ENCODE peak calls at places on chromosomes 5 and 9, in eight cellular contexts. E is NB4, X is IMR-90, B is fibroblast of the aortic adventitia, N is psoas muscle, P is neural crest cell, Z is AG09319, S is fibroblast of mammary gland. Y is an unnamed sample.

GRCh38 chr9:114076237-114077161 is 1.6 kb downstream of the AMBP start:
- DNase-seq in E (no peak), X (no peak), B (no peak), N (no peak), P (no peak), Z (no peak), S (no peak), Y (no peak)

GRCh38 chr5:150633424-150633823 is 7.0 kb upstream of the SYNPO start:
- DNase-seq in E (no peak), X (no peak), B (no peak), N (peak), P (no peak), Z (no peak), S (no peak), Y (no peak)

GRCh38 chr5:31741496-31741895 is 102.6 kb downstream of the PDZD2 start:
- DNase-seq in E (no peak), X (no peak), B (no peak), N (peak), P (no peak), Z (no peak), S (no peak), Y (no peak)

GRCh38 chr5:173486355-173486754 is 130.1 kb downstream of the BOD1 start:
- DNase-seq in E (no peak), X (no peak), B (no peak), N (no peak), P (no peak), Z (no peak), S (no peak), Y (no peak)

GRCh38 chr5:40027395-40027794 is 602.6 kb upstream of the DAB2 start:
- DNase-seq in E (no peak), X (no peak), B (no peak), N (no peak), P (no peak), Z (no peak), S (no peak), Y (no peak)

GRCh38 chr5:157549283-157549629 is 26.3 kb downstream of the ADAM19 start:
- DNase-seq in E (no peak), X (peak), B (peak), N (no peak), P (no peak), Z (no peak), S (no peak), Y (peak)

GRCh38 chr9:100437860-100438805 is 11.2 kb downstream of the MSANTD3 start:
- DNase-seq in E (peak), X (peak), B (peak), N (peak), P (peak), Z (no peak), S (peak), Y (peak)

GRCh38 chr5:159515909-159516415 is 185.7 kb upstream of the IL12B start:
- DNase-seq in E (peak), X (peak), B (peak), N (peak), P (peak), Z (no peak), S (peak), Y (no peak)

GRCh38 chr5:177402271-177403043 is 2.0 kb upstream of the PFN3 start:
- DNase-seq in E (peak), X (peak), B (peak), N (no peak), P (peak), Z (no peak), S (peak), Y (peak)

GRCh38 chr9:130897105-130897751 is 616 bp upstream of the QRFP start:
- DNase-seq in E (no peak), X (no peak), B (no peak), N (no peak), P (no peak), Z (no peak), S (no peak), Y (no peak)

GRCh38 chr9:119349548-119349947 is 19.7 kb downstream of the BRINP1 start:
- DNase-seq in E (no peak), X (no peak), B (no peak), N (no peak), P (peak), Z (no peak), S (no peak), Y (no peak)

GRCh38 chr5:126106032-126106431 is 317.2 kb upstream of the GRAMD2B start:
- DNase-seq in E (no peak), X (no peak), B (peak), N (no peak), P (no peak), Z (no peak), S (peak), Y (no peak)

GRCh38 chr5:65128226-65128625 is 353.5 kb downstream of the ADAMTS6 start:
- DNase-seq in E (no peak), X (peak), B (no peak), N (no peak), P (no peak), Z (no peak), S (no peak), Y (no peak)

GRCh38 chr5:104241051-104241450 is 678.5 kb upstream of the NUDT12 start:
- DNase-seq in E (no peak), X (no peak), B (no peak), N (no peak), P (no peak), Z (no peak), S (no peak), Y (no peak)

GRCh38 chr5:170221319-170221718 is 11.5 kb upstream of the C5orf58 start:
- DNase-seq in E (peak), X (peak), B (no peak), N (no peak), P (no peak), Z (no peak), S (peak), Y (no peak)

GRCh38 chr9:105697871-105698270 is 3.5 kb downstream of the TMEM38B start:
- DNase-seq in E (no peak), X (peak), B (no peak), N (no peak), P (no peak), Z (no peak), S (no peak), Y (no peak)

GRCh38 chr9:34380034-34380510 is 3.4 kb upstream of the MYORG start:
- DNase-seq in E (peak), X (no peak), B (no peak), N (no peak), P (no peak), Z (no peak), S (no peak), Y (no peak)

GRCh38 chr9:70170151-70170795 is 88.5 kb upstream of the SMC5 start:
- DNase-seq in E (no peak), X (no peak), B (no peak), N (no peak), P (no peak), Z (no peak), S (no peak), Y (no peak)

GRCh38 chr9:76756273-76756650 is 8.0 kb upstream of the PCA3 start:
- DNase-seq in E (peak), X (peak), B (peak), N (peak), P (peak), Z (no peak), S (peak), Y (peak)

GRCh38 chr5:160198886-160199409 is 30.4 kb upstream of the FABP6 start:
- DNase-seq in E (no peak), X (no peak), B (no peak), N (no peak), P (peak), Z (no peak), S (no peak), Y (no peak)

GRCh38 chr9:134843740-134844139 is 36.9 kb upstream of the FCN2 start:
- DNase-seq in E (no peak), X (no peak), B (no peak), N (no peak), P (no peak), Z (no peak), S (no peak), Y (no peak)

GRCh38 chr5:163489055-163489744 is 16.2 kb upstream of the MAT2B start:
- DNase-seq in E (peak), X (peak), B (peak), N (no peak), P (no peak), Z (no peak), S (peak), Y (peak)

GRCh38 chr5:65482727-65483473 is 1.2 kb upstream of the ADAMTS6 start:
- DNase-seq in E (peak), X (peak), B (peak), N (no peak), P (no peak), Z (peak), S (peak), Y (peak)

GRCh38 chr9:129111762-129112151 is 542 bp downstream of the PTPA start:
- DNase-seq in E (peak), X (peak), B (peak), N (peak), P (no peak), Z (no peak), S (peak), Y (peak)

GRCh38 chr9:132769895-132770774 is 99.9 kb downstream of the GTF3C4 start:
- DNase-seq in E (peak), X (peak), B (peak), N (peak), P (peak), Z (no peak), S (peak), Y (no peak)

GRCh38 chr9:118630931-118631595 is 738.2 kb downstream of the BRINP1 start:
- DNase-seq in E (no peak), X (no peak), B (no peak), N (no peak), P (no peak), Z (no peak), S (peak), Y (no peak)

GRCh38 chr5:2660305-2660704 is 91.2 kb downstream of the IRX2 start:
- DNase-seq in E (no peak), X (no peak), B (no peak), N (no peak), P (no peak), Z (no peak), S (no peak), Y (no peak)

GRCh38 chr5:10454591-10455272 is 13.1 kb downstream of the ROPN1L start:
- DNase-seq in E (no peak), X (peak), B (peak), N (no peak), P (no peak), Z (no peak), S (peak), Y (peak)

GRCh38 chr5:154312571-154312970 is 122.0 kb downstream of the GALNT10 start:
- DNase-seq in E (no peak), X (peak), B (peak), N (no peak), P (no peak), Z (no peak), S (no peak), Y (no peak)

GRCh38 chr5:140262839-140263238 is 40.1 kb downstream of the PFDN1 start:
- DNase-seq in E (no peak), X (no peak), B (no peak), N (no peak), P (no peak), Z (no peak), S (no peak), Y (no peak)

GRCh38 chr5:140260089-140260656 is 42.7 kb downstream of the PFDN1 start:
- DNase-seq in E (no peak), X (no peak), B (no peak), N (no peak), P (no peak), Z (no peak), S (no peak), Y (no peak)

GRCh38 chr5:140259509-140259908 is 43.4 kb downstream of the PFDN1 start:
- DNase-seq in E (no peak), X (no peak), B (no peak), N (no peak), P (no peak), Z (no peak), S (no peak), Y (no peak)

GRCh38 chr5:140262221-140262620 is 40.7 kb downstream of the PFDN1 start:
- DNase-seq in E (no peak), X (no peak), B (no peak), N (no peak), P (no peak), Z (no peak), S (no peak), Y (no peak)

GRCh38 chr5:140261403-140262171 is 41.3 kb downstream of the PFDN1 start:
- DNase-seq in E (peak), X (peak), B (peak), N (peak), P (no peak), Z (peak), S (peak), Y (peak)
- TF ChIP-seq CTCF in E (no peak), X (no peak), B (peak), N (no peak), P (no peak), Z (peak), S (peak), Y (peak)

GRCh38 chr9:98774746-98775145 is 21.6 kb downstream of the ANKS6 start:
- DNase-seq in E (peak), X (no peak), B (no peak), N (no peak), P (no peak), Z (no peak), S (peak), Y (no peak)
- TF ChIP-seq CTCF in E (peak), X (peak), B (peak), N (no peak), P (peak), Z (peak), S (peak), Y (peak)

GRCh38 chr9:21326526-21327139 is 8.6 kb downstream of the KLHL9 start:
- DNase-seq in E (peak), X (peak), B (peak), N (no peak), P (no peak), Z (no peak), S (peak), Y (peak)
- TF ChIP-seq CTCF in E (peak), X (peak), B (peak), N (peak), P (peak), Z (peak), S (peak), Y (peak)

GRCh38 chr5:179344301-179345178 is 721 bp downstream of the ADAMTS2 start:
- DNase-seq in E (peak), X (peak), B (peak), N (no peak), P (peak), Z (no peak), S (peak), Y (no peak)
- TF ChIP-seq CTCF in E (no peak), X (no peak), B (peak), N (no peak), P (peak), Z (no peak), S (no peak), Y (peak)

DNA sequence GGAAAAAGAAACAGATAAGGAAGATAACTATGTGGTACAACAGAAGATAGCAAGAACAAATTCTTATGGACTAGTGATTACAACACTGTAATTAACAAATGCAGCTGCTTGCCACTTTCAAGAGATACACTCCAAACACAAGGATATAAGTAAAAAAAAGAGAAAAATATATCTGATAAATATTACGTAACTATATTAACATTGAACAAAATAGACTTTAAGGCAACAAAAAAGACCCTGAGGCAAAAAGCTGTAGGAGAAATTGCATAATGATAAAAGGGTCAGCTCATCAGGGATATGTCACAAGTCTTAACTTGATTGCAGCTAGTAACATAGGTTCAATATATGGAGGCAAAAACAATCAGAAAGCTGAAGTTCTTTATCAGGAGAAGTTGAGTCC is 51.3 kb upstream of the RNF130 start:
- DNase-seq in E (no peak), X (no peak), B (no peak), N (no peak), P (no peak), Z (no peak), S (no peak), Y (no peak)
- TF ChIP-seq CTCF in E (no peak), X (no peak), B (no peak), N (no peak), P (no peak), Z (no peak), S (no peak), Y (no peak)

GRCh38 chr9:16258191-16258590 is 612.3 kb downstream of the BNC2 start:
- DNase-seq in E (no peak), X (no peak), B (no peak), N (no peak), P (no peak), Z (no peak), S (no peak), Y (no peak)
- TF ChIP-seq CTCF in E (no peak), X (no peak), B (no peak), N (no peak), P (no peak), Z (no peak), S (no peak), Y (no peak)

GRCh38 chr5:134227259-134227658 is 1.4 kb upstream of the PPP2CA start:
- DNase-seq in E (peak), X (peak), B (peak), N (no peak), P (no peak), Z (no peak), S (peak), Y (no peak)
- TF ChIP-seq CTCF in E (no peak), X (no peak), B (peak), N (no peak), P (peak), Z (no peak), S (no peak), Y (no peak)